ENCODE peak calls at places on chromosomes 16 and 17, in seven cellular contexts. One of them, this sample, is unnamed.

GRCh38 chr17:60573139-60573975 is 26.6 kb upstream of the PPM1D start:
- DNase-seq in prostate gland: no peak
- DNase-seq in GM23248: peak; percentile 68
- DNase-seq in H7: no peak
- DNase-seq in thoracic aorta: no peak
- DNase-seq in uterus: peak; percentile 30
- DNase-seq in psoas muscle: no peak
- DNase-seq in this sample: peak; percentile 49

GRCh38 chr17:31579265-31579664 is 187.8 kb downstream of the RAB11FIP4 start:
- DNase-seq in prostate gland: no peak
- DNase-seq in GM23248: peak; percentile 67
- DNase-seq in H7: no peak
- DNase-seq in thoracic aorta: no peak
- DNase-seq in uterus: peak; percentile 47
- DNase-seq in psoas muscle: no peak
- DNase-seq in this sample: no peak

GRCh38 chr16:519841-520687 is 7.4 kb upstream of the CAPN15 start:
- DNase-seq in prostate gland: no peak
- DNase-seq in GM23248: no peak
- DNase-seq in H7: no peak
- DNase-seq in thoracic aorta: no peak
- DNase-seq in uterus: no peak
- DNase-seq in psoas muscle: no peak
- DNase-seq in this sample: no peak

GRCh38 chr16:78396046-78396445 is 296.6 kb downstream of the WWOX start:
- DNase-seq in prostate gland: no peak
- DNase-seq in GM23248: peak; percentile 1
- DNase-seq in H7: no peak
- DNase-seq in thoracic aorta: no peak
- DNase-seq in uterus: no peak
- DNase-seq in psoas muscle: no peak
- DNase-seq in this sample: no peak

GRCh38 chr17:77208217-77208808 is 67.5 kb downstream of the SEC14L1 start:
- DNase-seq in prostate gland: peak; percentile 36
- DNase-seq in GM23248: peak; percentile 82
- DNase-seq in H7: no peak
- DNase-seq in thoracic aorta: no peak
- DNase-seq in uterus: peak; percentile 48
- DNase-seq in psoas muscle: no peak
- DNase-seq in this sample: no peak

GRCh38 chr17:15334266-15334665 is 7.1 kb downstream of the TEKT3 start:
- DNase-seq in prostate gland: no peak
- DNase-seq in GM23248: no peak
- DNase-seq in H7: no peak
- DNase-seq in thoracic aorta: no peak
- DNase-seq in uterus: no peak
- DNase-seq in psoas muscle: no peak
- DNase-seq in this sample: no peak

GRCh38 chr16:68252383-68252782 is 7.2 kb downstream of the PLA2G15 start:
- DNase-seq in prostate gland: no peak
- DNase-seq in GM23248: no peak
- DNase-seq in H7: no peak
- DNase-seq in thoracic aorta: no peak
- DNase-seq in uterus: no peak
- DNase-seq in psoas muscle: no peak
- DNase-seq in this sample: no peak

GRCh38 chr16:73717266-73718057 is 579.2 kb upstream of the PSMD7 start:
- DNase-seq in prostate gland: no peak
- DNase-seq in GM23248: no peak
- DNase-seq in H7: no peak
- DNase-seq in thoracic aorta: no peak
- DNase-seq in uterus: no peak
- DNase-seq in psoas muscle: no peak
- DNase-seq in this sample: no peak

GRCh38 chr17:70604854-70605253 is 435.5 kb downstream of the KCNJ2 start:
- DNase-seq in prostate gland: no peak
- DNase-seq in GM23248: no peak
- DNase-seq in H7: peak; percentile 22
- DNase-seq in thoracic aorta: no peak
- DNase-seq in uterus: no peak
- DNase-seq in psoas muscle: no peak
- DNase-seq in this sample: no peak

GRCh38 chr16:66717112-66717675 is 20.7 kb upstream of the CMTM4 start:
- DNase-seq in prostate gland: no peak
- DNase-seq in GM23248: peak; percentile 82
- DNase-seq in H7: peak; percentile 72
- DNase-seq in thoracic aorta: no peak
- DNase-seq in uterus: no peak
- DNase-seq in psoas muscle: peak; percentile 33
- DNase-seq in this sample: no peak

GRCh38 chr17:15351925-15352324 is 10.5 kb upstream of the TEKT3 start:
- DNase-seq in prostate gland: no peak
- DNase-seq in GM23248: peak; percentile 93
- DNase-seq in H7: no peak
- DNase-seq in thoracic aorta: no peak
- DNase-seq in uterus: peak; percentile 73
- DNase-seq in psoas muscle: no peak
- DNase-seq in this sample: no peak

GRCh38 chr16:65727534-65728137 is 605.8 kb upstream of the CDH11 start:
- DNase-seq in prostate gland: no peak
- DNase-seq in GM23248: no peak
- DNase-seq in H7: no peak
- DNase-seq in thoracic aorta: no peak
- DNase-seq in uterus: no peak
- DNase-seq in psoas muscle: no peak
- DNase-seq in this sample: no peak

GRCh38 chr17:57604771-57605733 is 140.0 kb downstream of the CCDC182 start:
- DNase-seq in prostate gland: peak; percentile 49
- DNase-seq in GM23248: peak; percentile 69
- DNase-seq in H7: peak; percentile 68
- DNase-seq in thoracic aorta: no peak
- DNase-seq in uterus: peak; percentile 57
- DNase-seq in psoas muscle: no peak
- DNase-seq in this sample: no peak

GRCh38 chr17:73090396-73091202 is 1.9 kb downstream of the SLC39A11 start:
- DNase-seq in prostate gland: no peak
- DNase-seq in GM23248: no peak
- DNase-seq in H7: no peak
- DNase-seq in thoracic aorta: no peak
- DNase-seq in uterus: no peak
- DNase-seq in psoas muscle: no peak
- DNase-seq in this sample: no peak

GRCh38 chr17:8119575-8120519 is 1.5 kb upstream of the ALOXE3 start:
- DNase-seq in prostate gland: peak; percentile 72
- DNase-seq in GM23248: peak; percentile 88
- DNase-seq in H7: peak; percentile 63
- DNase-seq in thoracic aorta: no peak
- DNase-seq in uterus: peak; percentile 82
- DNase-seq in psoas muscle: peak; percentile 75
- DNase-seq in this sample: peak; percentile 82

GRCh38 chr17:8116779-8117178 is 1.5 kb downstream of the ALOXE3 start:
- DNase-seq in prostate gland: no peak
- DNase-seq in GM23248: no peak
- DNase-seq in H7: peak; percentile 16
- DNase-seq in thoracic aorta: no peak
- DNase-seq in uterus: no peak
- DNase-seq in psoas muscle: no peak
- DNase-seq in this sample: no peak

GRCh38 chr17:8118769-8119574 is 658 bp upstream of the ALOXE3 start:
- DNase-seq in prostate gland: peak; percentile 87
- DNase-seq in GM23248: peak; percentile 92
- DNase-seq in H7: peak; percentile 94
- DNase-seq in thoracic aorta: peak; percentile 51
- DNase-seq in uterus: peak; percentile 90
- DNase-seq in psoas muscle: peak; percentile 90
- DNase-seq in this sample: no peak

GRCh38 chr17:8117980-8118768 is at the start of gene ALOXE3:
- DNase-seq in prostate gland: peak; percentile 67
- DNase-seq in GM23248: peak; percentile 92
- DNase-seq in H7: peak; percentile 79
- DNase-seq in thoracic aorta: no peak
- DNase-seq in uterus: peak; percentile 71
- DNase-seq in psoas muscle: no peak
- DNase-seq in this sample: peak; percentile 74

GRCh38 chr17:8117367-8117979 is 841 bp downstream of the ALOXE3 start:
- DNase-seq in prostate gland: no peak
- DNase-seq in GM23248: no peak
- DNase-seq in H7: peak; percentile 66
- DNase-seq in thoracic aorta: no peak
- DNase-seq in uterus: no peak
- DNase-seq in psoas muscle: no peak
- DNase-seq in this sample: no peak
- H3K4me3 ChIP-seq in prostate gland: peak overlapping the region; percentile 44
- H3K4me3 ChIP-seq in GM23248: peak overlapping the region; percentile 74
- H3K4me3 ChIP-seq in H7: peak overlapping the region; percentile 78
- H3K4me3 ChIP-seq in thoracic aorta: peak overlapping the region; percentile 80
- H3K4me3 ChIP-seq in uterus: no peak overlapping the region
- H3K4me3 ChIP-seq in psoas muscle: peak overlapping the region; percentile 77
- H3K4me3 ChIP-seq in this sample: peak overlapping the region; percentile 68

GRCh38 chr17:29589524-29590260 is at the start of gene GIT1:
- DNase-seq in prostate gland: peak; percentile 85
- DNase-seq in GM23248: peak; percentile 96
- DNase-seq in H7: peak; percentile 99
- DNase-seq in thoracic aorta: no peak
- DNase-seq in uterus: peak; percentile 81
- DNase-seq in psoas muscle: peak; percentile 90
- DNase-seq in this sample: no peak

GRCh38 chr17:29586676-29587469 is 2.6 kb downstream of the GIT1 start:
- DNase-seq in prostate gland: no peak
- DNase-seq in GM23248: no peak
- DNase-seq in H7: no peak
- DNase-seq in thoracic aorta: no peak
- DNase-seq in uterus: no peak
- DNase-seq in psoas muscle: no peak
- DNase-seq in this sample: no peak

GRCh38 chr17:29588561-29589411 is 662 bp downstream of the GIT1 start:
- DNase-seq in prostate gland: no peak
- DNase-seq in GM23248: peak; percentile 69
- DNase-seq in H7: peak; percentile 80
- DNase-seq in thoracic aorta: no peak
- DNase-seq in uterus: peak; percentile 38
- DNase-seq in psoas muscle: peak; percentile 37
- DNase-seq in this sample: no peak

GRCh38 chr17:29588017-29588557 is 1.4 kb downstream of the GIT1 start:
- DNase-seq in prostate gland: no peak
- DNase-seq in GM23248: peak; percentile 47
- DNase-seq in H7: no peak
- DNase-seq in thoracic aorta: no peak
- DNase-seq in uterus: no peak
- DNase-seq in psoas muscle: no peak
- DNase-seq in this sample: no peak

GRCh38 chr17:29587591-29587990 is 1.9 kb downstream of the GIT1 start:
- DNase-seq in prostate gland: no peak
- DNase-seq in GM23248: no peak
- DNase-seq in H7: no peak
- DNase-seq in thoracic aorta: no peak
- DNase-seq in uterus: no peak
- DNase-seq in psoas muscle: no peak
- DNase-seq in this sample: no peak
- H3K4me3 ChIP-seq in prostate gland: peak overlapping the region; percentile 76
- H3K4me3 ChIP-seq in GM23248: peak overlapping the region; percentile 94
- H3K4me3 ChIP-seq in H7: no peak overlapping the region
- H3K4me3 ChIP-seq in thoracic aorta: no peak overlapping the region
- H3K4me3 ChIP-seq in uterus: no peak overlapping the region
- H3K4me3 ChIP-seq in psoas muscle: peak overlapping the region; percentile 90
- H3K4me3 ChIP-seq in this sample: peak overlapping the region; percentile 66

GRCh38 chr16:27344707-27345106 is 30.9 kb downstream of the IL4R start:
- DNase-seq in prostate gland: no peak
- DNase-seq in GM23248: no peak
- DNase-seq in H7: no peak
- DNase-seq in thoracic aorta: no peak
- DNase-seq in uterus: no peak
- DNase-seq in psoas muscle: no peak
- DNase-seq in this sample: no peak

GRCh38 chr16:27345201-27345600 is 31.4 kb downstream of the IL4R start:
- DNase-seq in prostate gland: no peak
- DNase-seq in GM23248: no peak
- DNase-seq in H7: no peak
- DNase-seq in thoracic aorta: no peak
- DNase-seq in uterus: no peak
- DNase-seq in psoas muscle: no peak
- DNase-seq in this sample: no peak

GRCh38 chr16:27347930-27348685 is 34.3 kb downstream of the IL4R start:
- DNase-seq in prostate gland: no peak
- DNase-seq in GM23248: no peak
- DNase-seq in H7: no peak
- DNase-seq in thoracic aorta: no peak
- DNase-seq in uterus: no peak
- DNase-seq in psoas muscle: no peak
- DNase-seq in this sample: no peak

GRCh38 chr16:27349276-27349675 is 35.5 kb downstream of the IL4R start:
- DNase-seq in prostate gland: no peak
- DNase-seq in GM23248: no peak
- DNase-seq in H7: no peak
- DNase-seq in thoracic aorta: no peak
- DNase-seq in uterus: no peak
- DNase-seq in psoas muscle: no peak
- DNase-seq in this sample: no peak

DNA sequence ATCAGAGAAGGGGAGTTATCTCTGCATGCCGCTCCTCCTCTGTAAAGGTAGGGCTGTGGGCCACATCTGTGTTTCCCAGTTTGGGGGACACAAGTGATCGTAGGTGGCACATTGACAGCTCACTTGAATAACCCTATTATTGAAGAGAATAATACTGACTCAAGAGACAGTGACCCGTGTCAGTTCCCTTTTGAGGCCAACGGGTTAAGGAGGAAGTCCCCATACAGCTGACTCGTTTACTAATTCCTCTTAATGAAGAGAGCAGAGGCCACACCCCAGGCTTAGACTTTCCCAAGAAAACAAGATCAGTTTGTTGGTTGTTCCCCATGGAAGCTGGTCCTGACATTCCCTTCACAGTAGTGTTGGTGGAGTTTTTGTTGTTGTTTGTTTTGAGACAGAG is 33.0 kb downstream of the IL4R start:
- DNase-seq in prostate gland: no peak
- DNase-seq in GM23248: no peak
- DNase-seq in H7: no peak
- DNase-seq in thoracic aorta: no peak
- DNase-seq in uterus: no peak
- DNase-seq in psoas muscle: no peak
- DNase-seq in this sample: no peak
- H3K4me3 ChIP-seq in prostate gland: no peak overlapping the region
- H3K4me3 ChIP-seq in GM23248: no peak overlapping the region
- H3K4me3 ChIP-seq in H7: no peak overlapping the region
- H3K4me3 ChIP-seq in thoracic aorta: no peak overlapping the region
- H3K4me3 ChIP-seq in uterus: no peak overlapping the region
- H3K4me3 ChIP-seq in psoas muscle: no peak overlapping the region
- H3K4me3 ChIP-seq in this sample: no peak overlapping the region

DNA sequence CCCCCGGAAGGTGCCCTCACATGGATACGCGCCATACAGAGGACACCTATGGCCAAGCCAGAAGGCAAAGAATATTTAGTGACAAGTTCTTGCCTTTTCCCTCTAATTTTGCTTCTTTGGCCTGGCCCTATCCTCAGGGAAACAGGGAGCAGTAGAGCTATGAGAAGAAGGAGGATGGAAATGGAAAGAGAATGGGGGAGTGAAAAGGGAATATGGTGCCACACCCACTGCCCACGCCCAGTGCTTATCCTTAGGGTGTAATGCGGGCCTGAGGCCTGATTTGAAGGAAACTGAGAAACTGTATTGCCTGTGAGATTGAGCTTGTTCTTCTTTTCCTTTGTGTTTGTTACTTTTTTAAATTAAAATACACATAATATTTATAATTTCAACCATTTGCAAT is 255.1 kb downstream of the HS3ST3A1 start:
- DNase-seq in prostate gland: no peak
- DNase-seq in GM23248: peak; percentile 56
- DNase-seq in H7: no peak
- DNase-seq in thoracic aorta: no peak
- DNase-seq in uterus: no peak
- DNase-seq in psoas muscle: no peak
- DNase-seq in this sample: no peak
- H3K4me3 ChIP-seq in prostate gland: no peak overlapping the region
- H3K4me3 ChIP-seq in GM23248: peak overlapping the region; percentile 22
- H3K4me3 ChIP-seq in H7: no peak overlapping the region
- H3K4me3 ChIP-seq in thoracic aorta: no peak overlapping the region
- H3K4me3 ChIP-seq in uterus: no peak overlapping the region
- H3K4me3 ChIP-seq in psoas muscle: no peak overlapping the region
- H3K4me3 ChIP-seq in this sample: no peak overlapping the region

This sample was measured in epithelial cell of proximal tubule.